ENCODE peak calls at places on chromosome 14, in five cellular contexts. One of them, this sample, is unnamed.

GRCh38 chr14:105126126-105126969 is 42.2 kb downstream of the JAG2 start:
- DNase-seq in kidney: no peak
- DNase-seq in NB4: no peak
- DNase-seq in H1: no peak
- DNase-seq in pancreas: no peak
- DNase-seq in this sample: no peak

GRCh38 chr14:22821193-22822016 is 6.2 kb upstream of the SLC7A7 start:
- DNase-seq in NB4: no peak
- DNase-seq in kidney: no peak
- DNase-seq in H1: no peak
- DNase-seq in pancreas: peak
- DNase-seq in this sample: no peak

GRCh38 chr14:57889245-57889644 is 23.4 kb upstream of the SLC35F4 start:
- DNase-seq in NB4: no peak
- DNase-seq in kidney: peak
- DNase-seq in pancreas: peak
- DNase-seq in H1: no peak
- DNase-seq in this sample: peak

GRCh38 chr14:105065280-105066228 is at the start of gene GPR132:
- DNase-seq in kidney: peak
- DNase-seq in pancreas: no peak
- DNase-seq in H1: no peak
- DNase-seq in NB4: peak
- DNase-seq in this sample: no peak

GRCh38 chr14:48584031-48584430 is 908.6 kb upstream of the MDGA2 start:
- DNase-seq in H1: no peak
- DNase-seq in kidney: no peak
- DNase-seq in NB4: no peak
- DNase-seq in pancreas: no peak
- DNase-seq in this sample: peak

GRCh38 chr14:105064001-105064400 is 1.2 kb downstream of the GPR132 start:
- DNase-seq in NB4: no peak
- DNase-seq in kidney: no peak
- DNase-seq in pancreas: no peak
- DNase-seq in H1: no peak
- DNase-seq in this sample: no peak

GRCh38 chr14:61812347-61813100 is 50.3 kb downstream of the SNAPC1 start:
- DNase-seq in pancreas: no peak
- DNase-seq in H1: no peak
- DNase-seq in kidney: peak
- DNase-seq in NB4: no peak
- DNase-seq in this sample: peak

GRCh38 chr14:58298477-58298879 is at the start of gene ARID4A:
- DNase-seq in pancreas: no peak
- DNase-seq in NB4: no peak
- DNase-seq in H1: no peak
- DNase-seq in kidney: peak
- DNase-seq in this sample: no peak

GRCh38 chr14:94370524-94370910 is 17.9 kb downstream of the SERPINA1 start:
- DNase-seq in pancreas: no peak
- DNase-seq in H1: no peak
- DNase-seq in kidney: no peak
- DNase-seq in NB4: no peak
- DNase-seq in this sample: no peak

GRCh38 chr14:104363891-104364760 is 215.4 kb upstream of the C14orf180 start:
- DNase-seq in pancreas: no peak
- DNase-seq in kidney: peak
- DNase-seq in NB4: no peak
- DNase-seq in H1: no peak
- DNase-seq in this sample: no peak

GRCh38 chr14:23557521-23557920 is 1.4 kb downstream of the THTPA start:
- DNase-seq in H1: no peak
- DNase-seq in NB4: no peak
- DNase-seq in kidney: no peak
- DNase-seq in pancreas: no peak
- DNase-seq in this sample: no peak

GRCh38 chr14:64508215-64508776 is 3.7 kb downstream of the ZBTB1 start:
- DNase-seq in NB4: peak
- DNase-seq in H1: no peak
- DNase-seq in kidney: no peak
- DNase-seq in pancreas: no peak
- DNase-seq in this sample: no peak

GRCh38 chr14:105212541-105213305 is 31.6 kb upstream of the NUDT14 start:
- DNase-seq in H1: no peak
- DNase-seq in kidney: no peak
- DNase-seq in NB4: no peak
- DNase-seq in pancreas: no peak
- DNase-seq in this sample: no peak

GRCh38 chr14:105168496-105168978 is at the start of gene JAG2:
- DNase-seq in NB4: no peak
- DNase-seq in H1: no peak
- DNase-seq in pancreas: peak
- DNase-seq in kidney: no peak
- DNase-seq in this sample: peak

GRCh38 chr14:97468220-97468619 is 671.0 kb downstream of the VRK1 start:
- DNase-seq in H1: no peak
- DNase-seq in pancreas: no peak
- DNase-seq in kidney: no peak
- DNase-seq in NB4: no peak
- DNase-seq in this sample: no peak

GRCh38 chr14:29971101-29971500 is 43.5 kb upstream of the PRKD1 start:
- DNase-seq in pancreas: no peak
- DNase-seq in NB4: no peak
- DNase-seq in kidney: peak
- DNase-seq in H1: no peak
- DNase-seq in this sample: no peak

GRCh38 chr14:71415404-71415690 is 508.1 kb downstream of the PCNX1 start:
- DNase-seq in H1: no peak
- DNase-seq in kidney: no peak
- DNase-seq in NB4: no peak
- DNase-seq in pancreas: no peak
- DNase-seq in this sample: no peak

GRCh38 chr14:41187868-41188267 is 418.8 kb upstream of the LRFN5 start:
- DNase-seq in NB4: no peak
- DNase-seq in kidney: no peak
- DNase-seq in pancreas: no peak
- DNase-seq in H1: no peak
- DNase-seq in this sample: no peak

DNA sequence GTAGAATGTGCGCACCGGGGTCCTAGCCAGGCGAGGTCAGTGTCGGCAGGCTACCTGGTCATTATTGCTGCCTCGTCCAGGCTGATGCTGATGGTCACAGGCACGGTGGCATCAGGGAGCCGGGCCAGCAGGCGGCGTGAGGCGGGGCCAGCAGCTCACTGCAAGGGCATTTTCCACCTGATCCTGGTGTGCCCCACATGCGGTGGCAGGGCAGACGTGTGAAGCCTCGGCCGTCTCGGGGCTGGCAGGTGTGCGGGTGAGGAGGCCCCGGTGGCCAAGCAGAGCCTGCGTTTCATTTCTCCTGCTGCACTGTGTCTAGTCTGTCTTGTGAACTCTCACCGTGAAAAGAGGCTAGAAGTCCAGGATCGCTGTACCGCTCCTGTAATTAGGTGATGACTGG is 12.0 kb upstream of the AMN start:
- DNase-seq in kidney: peak
- DNase-seq in H1: no peak
- DNase-seq in NB4: no peak
- DNase-seq in pancreas: no peak
- DNase-seq in this sample: no peak
- H3K4me3 ChIP-seq in kidney: no peak
- H3K4me3 ChIP-seq in H1: no peak
- H3K4me3 ChIP-seq in NB4: no peak
- H3K4me3 ChIP-seq in pancreas: no peak
- H3K4me3 ChIP-seq in this sample: no peak

GRCh38 chr14:74595006-74595735 is 16.9 kb downstream of the LTBP2 start:
- DNase-seq in kidney: no peak
- DNase-seq in NB4: no peak
- DNase-seq in H1: no peak
- DNase-seq in pancreas: no peak
- DNase-seq in this sample: peak
- H3K4me3 ChIP-seq in kidney: no peak
- H3K4me3 ChIP-seq in NB4: no peak
- H3K4me3 ChIP-seq in H1: no peak
- H3K4me3 ChIP-seq in pancreas: no peak
- H3K4me3 ChIP-seq in this sample: no peak

GRCh38 chr14:75494898-75495297 is 27.4 kb upstream of the BATF start:
- DNase-seq in NB4: no peak
- DNase-seq in pancreas: no peak
- DNase-seq in kidney: no peak
- DNase-seq in H1: no peak
- DNase-seq in this sample: no peak
- H3K4me3 ChIP-seq in NB4: no peak
- H3K4me3 ChIP-seq in pancreas: no peak
- H3K4me3 ChIP-seq in kidney: no peak
- H3K4me3 ChIP-seq in H1: no peak
- H3K4me3 ChIP-seq in this sample: no peak

GRCh38 chr14:27929823-27930347 is 836.7 kb upstream of the FOXG1 start:
- DNase-seq in H1: no peak
- DNase-seq in kidney: no peak
- DNase-seq in NB4: no peak
- DNase-seq in pancreas: no peak
- DNase-seq in this sample: no peak
- H3K4me3 ChIP-seq in H1: no peak
- H3K4me3 ChIP-seq in kidney: no peak
- H3K4me3 ChIP-seq in NB4: no peak
- H3K4me3 ChIP-seq in pancreas: no peak
- H3K4me3 ChIP-seq in this sample: no peak

GRCh38 chr14:37198273-37198598 is 499 bp downstream of the MIPOL1 start:
- DNase-seq in H1: no peak
- DNase-seq in kidney: no peak
- DNase-seq in pancreas: no peak
- DNase-seq in NB4: no peak
- DNase-seq in this sample: no peak

GRCh38 chr14:37201724-37202123 is 4.0 kb downstream of the MIPOL1 start:
- DNase-seq in NB4: no peak
- DNase-seq in H1: no peak
- DNase-seq in kidney: no peak
- DNase-seq in pancreas: no peak
- DNase-seq in this sample: no peak

GRCh38 chr14:37197421-37198272 is at the start of gene MIPOL1:
- DNase-seq in NB4: no peak
- DNase-seq in pancreas: peak
- DNase-seq in kidney: peak
- DNase-seq in H1: peak
- DNase-seq in this sample: peak

GRCh38 chr14:37196604-37197420 is 925 bp upstream of the MIPOL1 start:
- DNase-seq in H1: no peak
- DNase-seq in pancreas: no peak
- DNase-seq in kidney: no peak
- DNase-seq in NB4: no peak
- DNase-seq in this sample: no peak

DNA sequence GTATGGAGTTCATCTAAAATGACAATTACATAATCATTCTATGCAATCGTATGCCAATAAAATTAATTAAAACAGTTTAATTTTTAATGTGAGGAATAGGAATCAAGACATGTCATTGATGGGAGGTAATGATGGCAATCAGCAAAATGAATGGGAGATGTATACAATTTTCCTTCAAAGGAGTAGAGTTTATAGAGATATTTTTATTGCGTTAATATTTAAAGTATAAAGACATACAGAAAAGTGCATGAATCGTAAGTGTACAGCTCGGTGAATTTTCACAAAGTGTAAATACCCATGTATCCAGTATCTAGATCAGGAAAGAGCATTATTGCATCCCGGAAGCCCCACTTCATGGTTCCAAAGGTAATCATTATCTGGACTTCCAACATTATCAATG is 1.2 kb downstream of the MIPOL1 start:
- DNase-seq in H1: no peak
- DNase-seq in NB4: no peak
- DNase-seq in pancreas: no peak
- DNase-seq in kidney: no peak
- DNase-seq in this sample: no peak
- H3K4me3 ChIP-seq in H1: no peak
- H3K4me3 ChIP-seq in NB4: no peak
- H3K4me3 ChIP-seq in pancreas: no peak
- H3K4me3 ChIP-seq in kidney: peak
- H3K4me3 ChIP-seq in this sample: peak

GRCh38 chr14:67673451-67673850 is 981 bp downstream of the VTI1B start:
- DNase-seq in NB4: no peak
- DNase-seq in pancreas: no peak
- DNase-seq in H1: no peak
- DNase-seq in kidney: no peak
- DNase-seq in this sample: no peak
- H3K4me3 ChIP-seq in NB4: peak
- H3K4me3 ChIP-seq in pancreas: peak
- H3K4me3 ChIP-seq in H1: peak
- H3K4me3 ChIP-seq in kidney: peak
- H3K4me3 ChIP-seq in this sample: peak

GRCh38 chr14:89810101-89810500 is 144.4 kb downstream of the EFCAB11 start:
- DNase-seq in kidney: no peak
- DNase-seq in H1: no peak
- DNase-seq in pancreas: no peak
- DNase-seq in NB4: no peak
- DNase-seq in this sample: no peak
- H3K4me3 ChIP-seq in kidney: no peak
- H3K4me3 ChIP-seq in H1: no peak
- H3K4me3 ChIP-seq in pancreas: no peak
- H3K4me3 ChIP-seq in NB4: no peak
- H3K4me3 ChIP-seq in this sample: no peak

GRCh38 chr14:60621386-60621785 is 27.9 kb downstream of the SIX1 start:
- DNase-seq in pancreas: no peak
- DNase-seq in kidney: no peak
- DNase-seq in H1: no peak
- DNase-seq in NB4: no peak
- DNase-seq in this sample: no peak

GRCh38 chr14:60622210-60622919 is 26.9 kb downstream of the SIX1 start:
- DNase-seq in NB4: no peak
- DNase-seq in kidney: no peak
- DNase-seq in H1: no peak
- DNase-seq in pancreas: no peak
- DNase-seq in this sample: peak

GRCh38 chr14:60618200-60618599 is 31.1 kb downstream of the SIX1 start:
- DNase-seq in pancreas: no peak
- DNase-seq in H1: no peak
- DNase-seq in kidney: no peak
- DNase-seq in NB4: no peak
- DNase-seq in this sample: no peak

DNA sequence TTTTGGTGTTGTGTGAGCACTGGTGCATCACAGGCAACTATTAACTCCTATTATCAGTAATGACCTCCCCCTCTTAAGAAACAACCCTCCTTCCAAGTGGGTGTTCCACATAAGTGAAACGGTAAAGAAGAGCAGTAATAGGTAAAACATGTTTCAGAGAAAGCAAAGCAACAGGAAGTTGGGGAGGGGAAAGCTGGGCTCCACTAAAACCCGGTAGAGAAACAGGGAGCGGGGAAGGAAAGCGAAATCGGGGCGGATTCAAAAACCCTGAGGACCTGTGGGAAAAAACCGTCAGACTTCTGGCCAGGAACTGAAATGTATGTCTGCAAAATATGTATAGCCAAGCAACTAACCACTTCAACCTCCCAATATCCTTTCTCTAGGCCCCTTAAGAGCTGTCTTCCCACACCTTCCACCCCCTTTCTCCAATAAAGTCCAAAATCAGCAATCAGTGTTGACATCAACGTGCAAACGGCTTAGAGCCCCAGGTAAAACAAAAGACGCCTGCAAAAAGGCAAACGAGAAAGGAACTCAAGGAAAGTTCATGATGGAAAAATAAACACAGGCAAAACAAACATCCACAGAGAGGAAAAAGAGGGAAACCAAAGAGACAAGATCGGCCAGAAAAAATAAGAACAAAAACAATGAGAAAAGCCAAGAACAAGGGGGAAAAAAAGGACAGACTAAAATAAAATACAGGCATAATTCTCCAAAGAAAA is 32.8 kb downstream of the SIX1 start:
- DNase-seq in kidney: no peak
- DNase-seq in NB4: no peak
- DNase-seq in H1: no peak
- DNase-seq in pancreas: no peak
- DNase-seq in this sample: no peak
- H3K4me3 ChIP-seq in kidney: no peak
- H3K4me3 ChIP-seq in NB4: no peak
- H3K4me3 ChIP-seq in H1: no peak
- H3K4me3 ChIP-seq in pancreas: no peak
- H3K4me3 ChIP-seq in this sample: no peak

This sample was measured in MG63.